ENCODE peak calls at places on chromosomes 7 and 10, in seven cellular contexts. Z is AG09309; W is stimulated activated CD8-positive, alpha-beta memory T cell treated with anti-CD3 and anti-CD28 coated beads, Interleukin-2, amount 100 ng/mL, for 1 hour; G is left lung; E is WERI-Rb-1; K is CD8-positive, alpha-beta T cell; R is iPS-NIHi11. O is an unnamed sample.
A peak's percentile ranks its signal among the peaks of the same experiment; 100 is the strongest.

GRCh38 chr7:204326-204725 is 12.0 kb downstream of the FAM20C start:
- DNase-seq in Z (no peak), W (no peak), G (no peak), E (no peak), K (no peak), R (no peak), O (no peak)

GRCh38 chr10:12430406-12430982 is 81.1 kb downstream of the CAMK1D start:
- DNase-seq in Z (no peak), W (no peak), G (no peak), E (no peak), K (no peak), R (no peak), O (peak; percentile 22)

GRCh38 chr10:71621783-71622526 is 97.6 kb downstream of the C10orf105 start:
- DNase-seq in Z (no peak), W (no peak), G (peak; percentile 21), E (no peak), K (no peak), R (no peak), O (no peak)

GRCh38 chr7:90599892-90600555 is 3.9 kb downstream of the CDK14 start:
- DNase-seq in Z (no peak), W (no peak), G (no peak), E (no peak), K (no peak), R (no peak), O (no peak)

GRCh38 chr7:139366400-139366799 is 6.7 kb downstream of the LUC7L2 start:
- DNase-seq in Z (no peak), W (no peak), G (no peak), E (no peak), K (no peak), R (no peak), O (no peak)

GRCh38 chr7:14504134-14504533 is 398.4 kb downstream of the DGKB start:
- DNase-seq in Z (no peak), W (no peak), G (no peak), E (no peak), K (no peak), R (peak; percentile 29), O (peak; percentile 3)

GRCh38 chr10:43196131-43196980 is 58.1 kb downstream of the CSGALNACT2 start:
- DNase-seq in Z (no peak), W (no peak), G (no peak), E (no peak), K (no peak), R (no peak), O (no peak)

GRCh38 chr10:62582804-62583208 is 208.6 kb downstream of the ZNF365 start:
- DNase-seq in Z (peak; percentile 96), W (no peak), G (peak; percentile 74), E (no peak), K (no peak), R (no peak), O (no peak)

GRCh38 chr10:89553064-89553734 is 17.8 kb upstream of the SLC16A12 start:
- DNase-seq in Z (peak; percentile 93), W (no peak), G (no peak), E (no peak), K (no peak), R (no peak), O (no peak)

GRCh38 chr7:116218051-116218645 is 7.8 kb downstream of the TES start:
- DNase-seq in Z (peak; percentile 86), W (no peak), G (no peak), E (no peak), K (no peak), R (no peak), O (no peak)

GRCh38 chr10:8481718-8482504 is 427.4 kb downstream of the GATA3 start:
- DNase-seq in Z (no peak), W (no peak), G (no peak), E (no peak), K (no peak), R (no peak), O (no peak)

GRCh38 chr10:62115842-62116241 is 152.8 kb downstream of the RTKN2 start:
- DNase-seq in Z (no peak), W (no peak), G (no peak), E (no peak), K (no peak), R (no peak), O (no peak)

O was measured in NCI-H82.